ENCODE peak calls at places on chromosomes 13 and 19, in ten cellular contexts. One of them, this sample, is unnamed.

GRCh38 chr13:106033634-106034033 is 501.8 kb downstream of the EFNB2 start:
- DNase-seq in NCI-H446 treated with DMSO at 0.1 percent for 48 hours: no peak
- DNase-seq in uterus: no peak
- DNase-seq in osteoblast: no peak
- DNase-seq in fibroblast of gingiva: peak; percentile 82
- DNase-seq in endothelial cell: no peak
- DNase-seq in kidney tubule cell: no peak
- DNase-seq in neural crest cell: no peak
- DNase-seq in endothelial cell of umbilical vein: peak; percentile 4
- DNase-seq in nephron progenitor cell: no peak
- DNase-seq in this sample: peak; percentile 77

GRCh38 chr13:98508280-98509074 is 68.4 kb downstream of the STK24 start:
- DNase-seq in NCI-H446 treated with DMSO at 0.1 percent for 48 hours: no peak
- DNase-seq in uterus: no peak
- DNase-seq in osteoblast: no peak
- DNase-seq in fibroblast of gingiva: peak; percentile 58
- DNase-seq in endothelial cell: no peak
- DNase-seq in kidney tubule cell: peak; percentile 84
- DNase-seq in neural crest cell: no peak
- DNase-seq in endothelial cell of umbilical vein: no peak
- DNase-seq in nephron progenitor cell: no peak
- DNase-seq in this sample: peak; percentile 84

GRCh38 chr19:11382898-11383705 is 1.0 kb downstream of the EPOR start:
- DNase-seq in NCI-H446 treated with DMSO at 0.1 percent for 48 hours: no peak
- DNase-seq in uterus: no peak
- DNase-seq in osteoblast: peak; percentile 89
- DNase-seq in fibroblast of gingiva: no peak
- DNase-seq in endothelial cell: peak; percentile 73
- DNase-seq in kidney tubule cell: peak; percentile 48
- DNase-seq in neural crest cell: peak; percentile 44
- DNase-seq in endothelial cell of umbilical vein: peak; percentile 28
- DNase-seq in nephron progenitor cell: peak; percentile 62
- DNase-seq in this sample: peak; percentile 18

GRCh38 chr13:25462301-25463125 is 90.7 kb downstream of the ATP8A2 start:
- DNase-seq in NCI-H446 treated with DMSO at 0.1 percent for 48 hours: no peak
- DNase-seq in uterus: no peak
- DNase-seq in osteoblast: peak; percentile 43
- DNase-seq in fibroblast of gingiva: no peak
- DNase-seq in endothelial cell: no peak
- DNase-seq in kidney tubule cell: peak; percentile 88
- DNase-seq in neural crest cell: no peak
- DNase-seq in endothelial cell of umbilical vein: no peak
- DNase-seq in nephron progenitor cell: no peak
- DNase-seq in this sample: peak; percentile 13

GRCh38 chr13:26228080-26228479 is 6.0 kb upstream of the RNF6 start:
- DNase-seq in NCI-H446 treated with DMSO at 0.1 percent for 48 hours: peak; percentile 92
- DNase-seq in uterus: no peak
- DNase-seq in osteoblast: no peak
- DNase-seq in fibroblast of gingiva: no peak
- DNase-seq in endothelial cell: no peak
- DNase-seq in kidney tubule cell: no peak
- DNase-seq in neural crest cell: no peak
- DNase-seq in endothelial cell of umbilical vein: no peak
- DNase-seq in nephron progenitor cell: no peak
- DNase-seq in this sample: no peak

GRCh38 chr13:111873676-111874178 is 193.2 kb upstream of the SOX1 start:
- DNase-seq in NCI-H446 treated with DMSO at 0.1 percent for 48 hours: no peak
- DNase-seq in uterus: no peak
- DNase-seq in osteoblast: no peak
- DNase-seq in fibroblast of gingiva: no peak
- DNase-seq in endothelial cell: no peak
- DNase-seq in kidney tubule cell: no peak
- DNase-seq in neural crest cell: no peak
- DNase-seq in endothelial cell of umbilical vein: no peak
- DNase-seq in nephron progenitor cell: no peak
- DNase-seq in this sample: no peak

GRCh38 chr19:36103842-36104552 is 6.9 kb upstream of the OVOL3 start:
- DNase-seq in NCI-H446 treated with DMSO at 0.1 percent for 48 hours: no peak
- DNase-seq in uterus: no peak
- DNase-seq in osteoblast: peak; percentile 81
- DNase-seq in fibroblast of gingiva: no peak
- DNase-seq in endothelial cell: no peak
- DNase-seq in kidney tubule cell: peak; percentile 68
- DNase-seq in neural crest cell: no peak
- DNase-seq in endothelial cell of umbilical vein: no peak
- DNase-seq in nephron progenitor cell: no peak
- DNase-seq in this sample: no peak

GRCh38 chr19:31261651-31262331 is 87.4 kb downstream of the TSHZ3 start:
- DNase-seq in NCI-H446 treated with DMSO at 0.1 percent for 48 hours: no peak
- DNase-seq in uterus: no peak
- DNase-seq in osteoblast: no peak
- DNase-seq in fibroblast of gingiva: peak; percentile 43
- DNase-seq in endothelial cell: no peak
- DNase-seq in kidney tubule cell: no peak
- DNase-seq in neural crest cell: no peak
- DNase-seq in endothelial cell of umbilical vein: no peak
- DNase-seq in nephron progenitor cell: no peak
- DNase-seq in this sample: no peak

GRCh38 chr13:110399801-110400200 is 92.7 kb downstream of the COL4A2 start:
- DNase-seq in NCI-H446 treated with DMSO at 0.1 percent for 48 hours: no peak
- DNase-seq in uterus: no peak
- DNase-seq in osteoblast: no peak
- DNase-seq in fibroblast of gingiva: peak; percentile 88
- DNase-seq in endothelial cell: no peak
- DNase-seq in kidney tubule cell: no peak
- DNase-seq in neural crest cell: no peak
- DNase-seq in endothelial cell of umbilical vein: no peak
- DNase-seq in nephron progenitor cell: no peak
- DNase-seq in this sample: peak; percentile 57

GRCh38 chr19:19627716-19628498 is at the start of gene LPAR2:
- DNase-seq in NCI-H446 treated with DMSO at 0.1 percent for 48 hours: no peak
- DNase-seq in uterus: no peak
- DNase-seq in osteoblast: peak; percentile 92
- DNase-seq in fibroblast of gingiva: no peak
- DNase-seq in endothelial cell: peak; percentile 41
- DNase-seq in kidney tubule cell: peak; percentile 78
- DNase-seq in neural crest cell: peak; percentile 43
- DNase-seq in endothelial cell of umbilical vein: no peak
- DNase-seq in nephron progenitor cell: peak; percentile 73
- DNase-seq in this sample: no peak

GRCh38 chr13:108363651-108364050 is 94.1 kb downstream of the TNFSF13B start:
- DNase-seq in NCI-H446 treated with DMSO at 0.1 percent for 48 hours: no peak
- DNase-seq in uterus: no peak
- DNase-seq in osteoblast: no peak
- DNase-seq in fibroblast of gingiva: no peak
- DNase-seq in endothelial cell: no peak
- DNase-seq in kidney tubule cell: no peak
- DNase-seq in neural crest cell: no peak
- DNase-seq in endothelial cell of umbilical vein: no peak
- DNase-seq in nephron progenitor cell: no peak
- DNase-seq in this sample: no peak

GRCh38 chr13:27449936-27450828 is at the start of gene MTIF3:
- DNase-seq in NCI-H446 treated with DMSO at 0.1 percent for 48 hours: peak; percentile 85
- DNase-seq in uterus: peak; percentile 94
- DNase-seq in osteoblast: peak; percentile 97
- DNase-seq in fibroblast of gingiva: peak; percentile 82
- DNase-seq in endothelial cell: peak; percentile 89
- DNase-seq in kidney tubule cell: peak; percentile 97
- DNase-seq in neural crest cell: peak; percentile 89
- DNase-seq in endothelial cell of umbilical vein: peak; percentile 92
- DNase-seq in nephron progenitor cell: peak; percentile 93
- DNase-seq in this sample: peak; percentile 85

GRCh38 chr19:719081-719512 is 10.4 kb downstream of the PALM start:
- DNase-seq in NCI-H446 treated with DMSO at 0.1 percent for 48 hours: no peak
- DNase-seq in uterus: peak; percentile 84
- DNase-seq in osteoblast: peak; percentile 91
- DNase-seq in fibroblast of gingiva: peak; percentile 14
- DNase-seq in endothelial cell: no peak
- DNase-seq in kidney tubule cell: no peak
- DNase-seq in neural crest cell: no peak
- DNase-seq in endothelial cell of umbilical vein: no peak
- DNase-seq in nephron progenitor cell: no peak
- DNase-seq in this sample: peak; percentile 31

GRCh38 chr13:59038824-59039223 is 1124.9 kb downstream of the DIAPH3 start:
- DNase-seq in NCI-H446 treated with DMSO at 0.1 percent for 48 hours: no peak
- DNase-seq in uterus: no peak
- DNase-seq in osteoblast: peak; percentile 38
- DNase-seq in fibroblast of gingiva: no peak
- DNase-seq in endothelial cell: no peak
- DNase-seq in kidney tubule cell: peak; percentile 26
- DNase-seq in neural crest cell: no peak
- DNase-seq in endothelial cell of umbilical vein: no peak
- DNase-seq in nephron progenitor cell: no peak
- DNase-seq in this sample: no peak

GRCh38 chr19:45637890-45638667 is 1.1 kb downstream of the EML2 start:
- DNase-seq in NCI-H446 treated with DMSO at 0.1 percent for 48 hours: no peak
- DNase-seq in uterus: no peak
- DNase-seq in osteoblast: peak; percentile 92
- DNase-seq in fibroblast of gingiva: peak; percentile 41
- DNase-seq in endothelial cell: no peak
- DNase-seq in kidney tubule cell: peak; percentile 61
- DNase-seq in neural crest cell: no peak
- DNase-seq in endothelial cell of umbilical vein: no peak
- DNase-seq in nephron progenitor cell: no peak
- DNase-seq in this sample: peak; percentile 42

GRCh38 chr13:75443356-75443958 is 38.5 kb downstream of the TBC1D4 start:
- DNase-seq in NCI-H446 treated with DMSO at 0.1 percent for 48 hours: no peak
- DNase-seq in uterus: no peak
- DNase-seq in osteoblast: no peak
- DNase-seq in fibroblast of gingiva: no peak
- DNase-seq in endothelial cell: no peak
- DNase-seq in kidney tubule cell: peak; percentile 53
- DNase-seq in neural crest cell: no peak
- DNase-seq in endothelial cell of umbilical vein: no peak
- DNase-seq in nephron progenitor cell: no peak
- DNase-seq in this sample: no peak

GRCh38 chr13:59677966-59678814 is 485.5 kb downstream of the DIAPH3 start:
- DNase-seq in NCI-H446 treated with DMSO at 0.1 percent for 48 hours: no peak
- DNase-seq in uterus: no peak
- DNase-seq in osteoblast: peak; percentile 31
- DNase-seq in fibroblast of gingiva: peak; percentile 50
- DNase-seq in endothelial cell: peak; percentile 35
- DNase-seq in kidney tubule cell: peak; percentile 67
- DNase-seq in neural crest cell: no peak
- DNase-seq in endothelial cell of umbilical vein: peak; percentile 79
- DNase-seq in nephron progenitor cell: no peak
- DNase-seq in this sample: peak; percentile 9

GRCh38 chr13:94708031-94708571 is 4.2 kb downstream of the SOX21 start:
- DNase-seq in NCI-H446 treated with DMSO at 0.1 percent for 48 hours: no peak
- DNase-seq in uterus: no peak
- DNase-seq in osteoblast: no peak
- DNase-seq in fibroblast of gingiva: no peak
- DNase-seq in endothelial cell: no peak
- DNase-seq in kidney tubule cell: no peak
- DNase-seq in neural crest cell: peak; percentile 58
- DNase-seq in endothelial cell of umbilical vein: no peak
- DNase-seq in nephron progenitor cell: peak; percentile 51
- DNase-seq in this sample: no peak

GRCh38 chr19:31347828-31348314 is 1.4 kb downstream of the TSHZ3 start:
- DNase-seq in NCI-H446 treated with DMSO at 0.1 percent for 48 hours: no peak
- DNase-seq in uterus: peak; percentile 50
- DNase-seq in osteoblast: no peak
- DNase-seq in fibroblast of gingiva: peak; percentile 50
- DNase-seq in endothelial cell: no peak
- DNase-seq in kidney tubule cell: no peak
- DNase-seq in neural crest cell: no peak
- DNase-seq in endothelial cell of umbilical vein: no peak
- DNase-seq in nephron progenitor cell: no peak
- DNase-seq in this sample: peak; percentile 55

GRCh38 chr13:21256351-21256761 is 79.9 kb downstream of the MRPL57 start:
- DNase-seq in NCI-H446 treated with DMSO at 0.1 percent for 48 hours: no peak
- DNase-seq in uterus: no peak
- DNase-seq in osteoblast: no peak
- DNase-seq in fibroblast of gingiva: no peak
- DNase-seq in endothelial cell: no peak
- DNase-seq in kidney tubule cell: no peak
- DNase-seq in neural crest cell: no peak
- DNase-seq in endothelial cell of umbilical vein: no peak
- DNase-seq in nephron progenitor cell: no peak
- DNase-seq in this sample: no peak

GRCh38 chr19:35777961-35778360 is 2.6 kb downstream of the ARHGAP33 start:
- DNase-seq in NCI-H446 treated with DMSO at 0.1 percent for 48 hours: no peak
- DNase-seq in uterus: no peak
- DNase-seq in osteoblast: peak; percentile 90
- DNase-seq in fibroblast of gingiva: no peak
- DNase-seq in endothelial cell: no peak
- DNase-seq in kidney tubule cell: no peak
- DNase-seq in neural crest cell: no peak
- DNase-seq in endothelial cell of umbilical vein: no peak
- DNase-seq in nephron progenitor cell: no peak
- DNase-seq in this sample: no peak

GRCh38 chr19:39474139-39474620 is 6.5 kb upstream of the TIMM50 start:
- DNase-seq in NCI-H446 treated with DMSO at 0.1 percent for 48 hours: no peak
- DNase-seq in uterus: peak; percentile 36
- DNase-seq in osteoblast: peak; percentile 91
- DNase-seq in fibroblast of gingiva: no peak
- DNase-seq in endothelial cell: peak; percentile 88
- DNase-seq in kidney tubule cell: peak; percentile 22
- DNase-seq in neural crest cell: peak; percentile 82
- DNase-seq in endothelial cell of umbilical vein: peak; percentile 37
- DNase-seq in nephron progenitor cell: peak; percentile 91
- DNase-seq in this sample: no peak

GRCh38 chr13:59088716-59089115 is 1075.0 kb downstream of the DIAPH3 start:
- DNase-seq in NCI-H446 treated with DMSO at 0.1 percent for 48 hours: no peak
- DNase-seq in uterus: no peak
- DNase-seq in osteoblast: peak; percentile 34
- DNase-seq in fibroblast of gingiva: peak; percentile 5
- DNase-seq in endothelial cell: no peak
- DNase-seq in kidney tubule cell: peak; percentile 10
- DNase-seq in neural crest cell: no peak
- DNase-seq in endothelial cell of umbilical vein: peak; percentile 73
- DNase-seq in nephron progenitor cell: no peak
- DNase-seq in this sample: peak; percentile 53

GRCh38 chr13:67803118-67803517 is 573.0 kb upstream of the PCDH9 start:
- DNase-seq in NCI-H446 treated with DMSO at 0.1 percent for 48 hours: no peak
- DNase-seq in uterus: no peak
- DNase-seq in osteoblast: no peak
- DNase-seq in fibroblast of gingiva: no peak
- DNase-seq in endothelial cell: no peak
- DNase-seq in kidney tubule cell: no peak
- DNase-seq in neural crest cell: no peak
- DNase-seq in endothelial cell of umbilical vein: no peak
- DNase-seq in nephron progenitor cell: no peak
- DNase-seq in this sample: no peak

GRCh38 chr19:19460258-19460731 is 54.8 kb downstream of the GATAD2A start:
- DNase-seq in NCI-H446 treated with DMSO at 0.1 percent for 48 hours: no peak
- DNase-seq in uterus: no peak
- DNase-seq in osteoblast: peak; percentile 54
- DNase-seq in fibroblast of gingiva: no peak
- DNase-seq in endothelial cell: no peak
- DNase-seq in kidney tubule cell: no peak
- DNase-seq in neural crest cell: no peak
- DNase-seq in endothelial cell of umbilical vein: no peak
- DNase-seq in nephron progenitor cell: no peak
- DNase-seq in this sample: peak; percentile 14